ENCODE peak calls at places on chromosomes 5 and 9, in ten cellular contexts. One of them, this sample, is unnamed.

GRCh38 chr9:112048924-112049785 is 125.9 kb downstream of the SUSD1 start:
- DNase-seq in fibroblast of pulmonary artery: peak; percentile 56
- DNase-seq in astrocyte of the spinal cord: peak; percentile 86
- DNase-seq in foreskin fibroblast: peak; percentile 74
- DNase-seq in astrocyte of the cerebellum: peak; percentile 59
- DNase-seq in GM23338: no peak
- DNase-seq in HFF-Myc: no peak
- DNase-seq in astrocyte: peak; percentile 91
- DNase-seq in tibial nerve: no peak
- DNase-seq in GM06990: no peak
- DNase-seq in this sample: peak; percentile 83

GRCh38 chr9:131640438-131641181 is 95.3 kb downstream of the PRRT1B start:
- DNase-seq in fibroblast of pulmonary artery: no peak
- DNase-seq in astrocyte of the spinal cord: no peak
- DNase-seq in foreskin fibroblast: no peak
- DNase-seq in astrocyte of the cerebellum: no peak
- DNase-seq in GM23338: no peak
- DNase-seq in HFF-Myc: no peak
- DNase-seq in astrocyte: peak; percentile 52
- DNase-seq in tibial nerve: no peak
- DNase-seq in GM06990: no peak
- DNase-seq in this sample: no peak

GRCh38 chr5:10250804-10251276 is 760 bp downstream of the CCT5 start:
- DNase-seq in fibroblast of pulmonary artery: peak; percentile 34
- DNase-seq in astrocyte of the spinal cord: peak; percentile 29
- DNase-seq in foreskin fibroblast: peak; percentile 27
- DNase-seq in astrocyte of the cerebellum: no peak
- DNase-seq in GM23338: no peak
- DNase-seq in HFF-Myc: no peak
- DNase-seq in astrocyte: no peak
- DNase-seq in tibial nerve: no peak
- DNase-seq in GM06990: no peak
- DNase-seq in this sample: no peak

GRCh38 chr5:35876922-35877321 is 20.2 kb downstream of the IL7R start:
- DNase-seq in fibroblast of pulmonary artery: peak; percentile 17
- DNase-seq in astrocyte of the spinal cord: peak; percentile 18
- DNase-seq in foreskin fibroblast: peak; percentile 53
- DNase-seq in astrocyte of the cerebellum: no peak
- DNase-seq in GM23338: no peak
- DNase-seq in HFF-Myc: no peak
- DNase-seq in astrocyte: peak; percentile 53
- DNase-seq in tibial nerve: no peak
- DNase-seq in GM06990: no peak
- DNase-seq in this sample: no peak

GRCh38 chr5:150521522-150521817 is 13.5 kb downstream of the NDST1 start:
- DNase-seq in fibroblast of pulmonary artery: no peak
- DNase-seq in astrocyte of the spinal cord: no peak
- DNase-seq in foreskin fibroblast: no peak
- DNase-seq in astrocyte of the cerebellum: no peak
- DNase-seq in GM23338: no peak
- DNase-seq in HFF-Myc: no peak
- DNase-seq in astrocyte: no peak
- DNase-seq in tibial nerve: no peak
- DNase-seq in GM06990: no peak
- DNase-seq in this sample: no peak

GRCh38 chr5:40385544-40385943 is 294.2 kb upstream of the PTGER4 start:
- DNase-seq in fibroblast of pulmonary artery: no peak
- DNase-seq in astrocyte of the spinal cord: peak; percentile 57
- DNase-seq in foreskin fibroblast: no peak
- DNase-seq in astrocyte of the cerebellum: peak; percentile 27
- DNase-seq in GM23338: no peak
- DNase-seq in HFF-Myc: peak; percentile 6
- DNase-seq in astrocyte: peak; percentile 22
- DNase-seq in tibial nerve: no peak
- DNase-seq in GM06990: no peak
- DNase-seq in this sample: no peak

GRCh38 chr5:143405063-143405746 is 1.7 kb upstream of the NR3C1 start:
- DNase-seq in fibroblast of pulmonary artery: peak; percentile 85
- DNase-seq in astrocyte of the spinal cord: peak; percentile 89
- DNase-seq in foreskin fibroblast: peak; percentile 73
- DNase-seq in astrocyte of the cerebellum: peak; percentile 59
- DNase-seq in GM23338: peak; percentile 86
- DNase-seq in HFF-Myc: no peak
- DNase-seq in astrocyte: peak; percentile 65
- DNase-seq in tibial nerve: peak; percentile 74
- DNase-seq in GM06990: peak; percentile 93
- DNase-seq in this sample: peak; percentile 17

GRCh38 chr9:117704024-117704575 is at the start of gene TLR4:
- DNase-seq in fibroblast of pulmonary artery: peak; percentile 88
- DNase-seq in astrocyte of the spinal cord: peak; percentile 94
- DNase-seq in foreskin fibroblast: peak; percentile 81
- DNase-seq in astrocyte of the cerebellum: peak; percentile 68
- DNase-seq in GM23338: peak; percentile 16
- DNase-seq in HFF-Myc: peak; percentile 66
- DNase-seq in astrocyte: peak; percentile 86
- DNase-seq in tibial nerve: peak; percentile 61
- DNase-seq in GM06990: peak; percentile 62
- DNase-seq in this sample: no peak

GRCh38 chr9:77000330-77000729 is 19.1 kb upstream of the FOXB2 start:
- DNase-seq in fibroblast of pulmonary artery: no peak
- DNase-seq in astrocyte of the spinal cord: no peak
- DNase-seq in foreskin fibroblast: no peak
- DNase-seq in astrocyte of the cerebellum: no peak
- DNase-seq in GM23338: peak; percentile 55
- DNase-seq in HFF-Myc: no peak
- DNase-seq in astrocyte: no peak
- DNase-seq in tibial nerve: no peak
- DNase-seq in GM06990: no peak
- DNase-seq in this sample: no peak

GRCh38 chr5:138636401-138636944 is 61.3 kb upstream of the HSPA9 start:
- DNase-seq in fibroblast of pulmonary artery: no peak
- DNase-seq in astrocyte of the spinal cord: no peak
- DNase-seq in foreskin fibroblast: no peak
- DNase-seq in astrocyte of the cerebellum: no peak
- DNase-seq in GM23338: no peak
- DNase-seq in HFF-Myc: no peak
- DNase-seq in astrocyte: no peak
- DNase-seq in tibial nerve: no peak
- DNase-seq in GM06990: no peak
- DNase-seq in this sample: no peak

GRCh38 chr5:40733842-40734563 is 21.8 kb downstream of the TTC33 start:
- DNase-seq in fibroblast of pulmonary artery: no peak
- DNase-seq in astrocyte of the spinal cord: no peak
- DNase-seq in foreskin fibroblast: no peak
- DNase-seq in astrocyte of the cerebellum: no peak
- DNase-seq in GM23338: no peak
- DNase-seq in HFF-Myc: no peak
- DNase-seq in astrocyte: no peak
- DNase-seq in tibial nerve: no peak
- DNase-seq in GM06990: no peak
- DNase-seq in this sample: no peak

GRCh38 chr5:159113405-159113804 is 13.7 kb upstream of the EBF1 start:
- DNase-seq in fibroblast of pulmonary artery: no peak
- DNase-seq in astrocyte of the spinal cord: no peak
- DNase-seq in foreskin fibroblast: no peak
- DNase-seq in astrocyte of the cerebellum: no peak
- DNase-seq in GM23338: no peak
- DNase-seq in HFF-Myc: no peak
- DNase-seq in astrocyte: no peak
- DNase-seq in tibial nerve: no peak
- DNase-seq in GM06990: no peak
- DNase-seq in this sample: no peak

GRCh38 chr9:2158111-2158610 is 143.0 kb downstream of the SMARCA2 start:
- DNase-seq in fibroblast of pulmonary artery: peak; percentile 85
- DNase-seq in astrocyte of the spinal cord: peak; percentile 73
- DNase-seq in foreskin fibroblast: peak; percentile 43
- DNase-seq in astrocyte of the cerebellum: peak; percentile 33
- DNase-seq in GM23338: peak; percentile 76
- DNase-seq in HFF-Myc: peak; percentile 72
- DNase-seq in astrocyte: peak; percentile 54
- DNase-seq in tibial nerve: peak; percentile 38
- DNase-seq in GM06990: peak; percentile 29
- DNase-seq in this sample: no peak

GRCh38 chr5:16508730-16509531 is 43.3 kb upstream of the ZNF622 start:
- DNase-seq in fibroblast of pulmonary artery: no peak
- DNase-seq in astrocyte of the spinal cord: no peak
- DNase-seq in foreskin fibroblast: no peak
- DNase-seq in astrocyte of the cerebellum: no peak
- DNase-seq in GM23338: peak; percentile 62
- DNase-seq in HFF-Myc: no peak
- DNase-seq in astrocyte: no peak
- DNase-seq in tibial nerve: no peak
- DNase-seq in GM06990: no peak
- DNase-seq in this sample: no peak

GRCh38 chr9:130555968-130556367 is 23.4 kb upstream of the FUBP3 start:
- DNase-seq in fibroblast of pulmonary artery: peak; percentile 24
- DNase-seq in astrocyte of the spinal cord: no peak
- DNase-seq in foreskin fibroblast: no peak
- DNase-seq in astrocyte of the cerebellum: no peak
- DNase-seq in GM23338: no peak
- DNase-seq in HFF-Myc: no peak
- DNase-seq in astrocyte: peak; percentile 27
- DNase-seq in tibial nerve: no peak
- DNase-seq in GM06990: no peak
- DNase-seq in this sample: no peak

GRCh38 chr5:90231688-90232087 is 177.9 kb downstream of the CETN3 start:
- DNase-seq in fibroblast of pulmonary artery: no peak
- DNase-seq in astrocyte of the spinal cord: no peak
- DNase-seq in foreskin fibroblast: no peak
- DNase-seq in astrocyte of the cerebellum: no peak
- DNase-seq in GM23338: no peak
- DNase-seq in HFF-Myc: no peak
- DNase-seq in astrocyte: no peak
- DNase-seq in tibial nerve: no peak
- DNase-seq in GM06990: no peak
- DNase-seq in this sample: no peak

GRCh38 chr5:90227688-90228087 is 181.9 kb downstream of the CETN3 start:
- DNase-seq in fibroblast of pulmonary artery: no peak
- DNase-seq in astrocyte of the spinal cord: no peak
- DNase-seq in foreskin fibroblast: no peak
- DNase-seq in astrocyte of the cerebellum: no peak
- DNase-seq in GM23338: no peak
- DNase-seq in HFF-Myc: no peak
- DNase-seq in astrocyte: no peak
- DNase-seq in tibial nerve: no peak
- DNase-seq in GM06990: no peak
- DNase-seq in this sample: no peak

GRCh38 chr5:90233496-90233895 is 176.1 kb downstream of the CETN3 start:
- DNase-seq in fibroblast of pulmonary artery: peak; percentile 2
- DNase-seq in astrocyte of the spinal cord: peak; percentile 10
- DNase-seq in foreskin fibroblast: no peak
- DNase-seq in astrocyte of the cerebellum: no peak
- DNase-seq in GM23338: no peak
- DNase-seq in HFF-Myc: no peak
- DNase-seq in astrocyte: peak; percentile 3
- DNase-seq in tibial nerve: no peak
- DNase-seq in GM06990: no peak
- DNase-seq in this sample: no peak
- H3K4me3 ChIP-seq in fibroblast of pulmonary artery: no peak overlapping the region
- H3K4me3 ChIP-seq in astrocyte of the spinal cord: no peak overlapping the region
- H3K4me3 ChIP-seq in foreskin fibroblast: no peak overlapping the region
- H3K4me3 ChIP-seq in astrocyte of the cerebellum: no peak overlapping the region
- H3K4me3 ChIP-seq in GM23338: no peak overlapping the region
- H3K4me3 ChIP-seq in HFF-Myc: no peak overlapping the region
- H3K4me3 ChIP-seq in astrocyte: no peak overlapping the region
- H3K4me3 ChIP-seq in tibial nerve: no peak overlapping the region
- H3K4me3 ChIP-seq in GM06990: no peak overlapping the region
- H3K4me3 ChIP-seq in this sample: no peak overlapping the region

DNA sequence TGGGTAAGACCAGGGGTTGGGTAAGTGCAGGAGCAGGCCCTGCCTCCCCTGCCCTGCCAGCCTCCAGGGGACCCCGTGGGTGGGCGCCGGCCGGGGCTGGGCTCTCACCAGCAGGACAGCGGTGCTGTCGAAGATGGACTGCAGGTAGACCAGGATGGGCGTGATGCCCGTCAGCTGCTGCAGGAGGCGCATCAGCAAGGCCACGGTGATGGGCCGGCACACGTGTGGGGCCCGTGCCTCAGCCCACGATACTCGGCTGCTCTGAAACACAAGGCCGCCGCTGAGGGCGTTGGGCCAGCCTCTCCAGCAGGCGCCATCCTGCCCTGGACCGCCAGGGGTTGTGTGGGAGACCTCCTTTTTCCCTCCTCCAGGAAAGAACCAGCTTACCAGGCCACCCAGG is 4.0 kb downstream of the SLC2A6 start:
- DNase-seq in fibroblast of pulmonary artery: no peak
- DNase-seq in astrocyte of the spinal cord: no peak
- DNase-seq in foreskin fibroblast: no peak
- DNase-seq in astrocyte of the cerebellum: no peak
- DNase-seq in GM23338: no peak
- DNase-seq in HFF-Myc: no peak
- DNase-seq in astrocyte: no peak
- DNase-seq in tibial nerve: no peak
- DNase-seq in GM06990: no peak
- DNase-seq in this sample: no peak
- TF ChIP-seq CTCF in fibroblast of pulmonary artery: no peak
- TF ChIP-seq CTCF in astrocyte of the spinal cord: no peak
- TF ChIP-seq CTCF in foreskin fibroblast: no peak
- TF ChIP-seq CTCF in astrocyte of the cerebellum: no peak
- TF ChIP-seq CTCF in GM23338: no peak
- TF ChIP-seq CTCF in HFF-Myc: no peak
- TF ChIP-seq CTCF in astrocyte: no peak
- TF ChIP-seq CTCF in tibial nerve: no peak
- TF ChIP-seq CTCF in GM06990: no peak
- TF ChIP-seq CTCF in this sample: no peak

GRCh38 chr5:67730917-67731474 is 484.6 kb upstream of the PIK3R1 start:
- DNase-seq in fibroblast of pulmonary artery: no peak
- DNase-seq in astrocyte of the spinal cord: no peak
- DNase-seq in foreskin fibroblast: no peak
- DNase-seq in astrocyte of the cerebellum: no peak
- DNase-seq in GM23338: peak; percentile 7
- DNase-seq in HFF-Myc: no peak
- DNase-seq in astrocyte: no peak
- DNase-seq in tibial nerve: no peak
- DNase-seq in GM06990: no peak
- DNase-seq in this sample: no peak
- H3K4me3 ChIP-seq in fibroblast of pulmonary artery: no peak overlapping the region
- H3K4me3 ChIP-seq in astrocyte of the spinal cord: no peak overlapping the region
- H3K4me3 ChIP-seq in foreskin fibroblast: no peak overlapping the region
- H3K4me3 ChIP-seq in astrocyte of the cerebellum: no peak overlapping the region
- H3K4me3 ChIP-seq in GM23338: no peak overlapping the region
- H3K4me3 ChIP-seq in HFF-Myc: no peak overlapping the region
- H3K4me3 ChIP-seq in astrocyte: no peak overlapping the region
- H3K4me3 ChIP-seq in tibial nerve: no peak overlapping the region
- H3K4me3 ChIP-seq in GM06990: no peak overlapping the region
- H3K4me3 ChIP-seq in this sample: no peak overlapping the region

DNA sequence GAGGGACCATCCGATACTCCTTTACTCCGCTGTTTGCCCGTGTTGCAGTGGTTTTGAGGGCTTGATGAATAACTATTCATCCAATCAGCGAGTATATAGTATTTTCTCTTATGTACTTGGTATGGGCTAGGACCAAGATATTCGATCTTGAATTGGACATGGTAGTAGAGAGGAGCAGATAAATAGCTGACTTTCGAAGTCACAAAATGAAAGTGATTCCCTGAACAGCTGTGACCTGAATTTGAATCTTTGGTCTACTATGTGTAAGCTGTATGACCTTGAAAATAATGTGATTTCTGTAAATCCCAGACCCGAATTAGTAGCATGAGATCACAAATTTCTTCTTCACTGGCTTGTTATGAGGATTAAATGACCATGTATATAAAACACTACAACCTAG is 134.4 kb downstream of the TUSC1 start:
- DNase-seq in fibroblast of pulmonary artery: no peak
- DNase-seq in astrocyte of the spinal cord: no peak
- DNase-seq in foreskin fibroblast: no peak
- DNase-seq in astrocyte of the cerebellum: no peak
- DNase-seq in GM23338: no peak
- DNase-seq in HFF-Myc: no peak
- DNase-seq in astrocyte: no peak
- DNase-seq in tibial nerve: no peak
- DNase-seq in GM06990: no peak
- DNase-seq in this sample: no peak
- TF ChIP-seq CTCF in fibroblast of pulmonary artery: no peak
- TF ChIP-seq CTCF in astrocyte of the spinal cord: no peak
- TF ChIP-seq CTCF in foreskin fibroblast: no peak
- TF ChIP-seq CTCF in astrocyte of the cerebellum: no peak
- TF ChIP-seq CTCF in GM23338: no peak
- TF ChIP-seq CTCF in HFF-Myc: no peak
- TF ChIP-seq CTCF in astrocyte: no peak
- TF ChIP-seq CTCF in tibial nerve: no peak
- TF ChIP-seq CTCF in GM06990: no peak
- TF ChIP-seq CTCF in this sample: no peak